ENCODE peak calls at places on chromosome 1, in four cellular contexts. T, A, K and G are unnamed samples.

GRCh38 chr1:161139765-161140164 is 7.3 kb upstream of the DEDD start:
- DNase-seq in T (no peak), A (peak; percentile 67), K (peak; percentile 60), G (no peak)

GRCh38 chr1:108767708-108768107 is 21.2 kb downstream of the STXBP3 start:
- DNase-seq in T (no peak), A (no peak), K (no peak), G (no peak)

GRCh38 chr1:156445789-156446263 is 54.7 kb downstream of the MEF2D start:
- DNase-seq in T (peak; percentile 49), A (peak; percentile 89), K (peak; percentile 88), G (no peak)

GRCh38 chr1:44946720-44947059 is 39.7 kb downstream of the EIF2B3 start:
- DNase-seq in T (no peak), A (no peak), K (no peak), G (no peak)

GRCh38 chr1:153916297-153916696 is 6.5 kb downstream of the GATAD2B start:
- DNase-seq in T (no peak), A (no peak), K (no peak), G (no peak)

GRCh38 chr1:54807756-54808155 is 6.6 kb upstream of the TTC22 start:
- DNase-seq in T (no peak), A (no peak), K (no peak), G (no peak)

GRCh38 chr1:97758589-97759057 is 162.2 kb downstream of the DPYD start:
- DNase-seq in T (no peak), A (no peak), K (peak; percentile 12), G (no peak)

GRCh38 chr1:175472464-175472863 is 270.9 kb downstream of the TNR start:
- DNase-seq in T (no peak), A (no peak), K (no peak), G (no peak)

GRCh38 chr1:201334325-201335173 is 42.9 kb downstream of the TNNT2 start:
- DNase-seq in T (no peak), A (no peak), K (peak; percentile 33), G (no peak)